ENCODE peak calls at places on chromosomes 5 and 9, in four cellular contexts. One of them, this sample, is unnamed.

GRCh38 chr9:111056554-111056953 is 18.3 kb upstream of the LPAR1 start:
- DNase-seq in HepG2: no peak
- DNase-seq in tibial nerve: no peak
- DNase-seq in K562: no peak
- DNase-seq in this sample: no peak

GRCh38 chr9:19922476-19923118 is 133.8 kb upstream of the SLC24A2 start:
- DNase-seq in K562: no peak
- DNase-seq in tibial nerve: no peak
- DNase-seq in HepG2: peak; percentile 21
- DNase-seq in this sample: no peak

GRCh38 chr5:62578540-62578939 is at the start of gene LRRC70:
- DNase-seq in K562: peak; percentile 22
- DNase-seq in tibial nerve: no peak
- DNase-seq in HepG2: peak; percentile 74
- DNase-seq in this sample: no peak

GRCh38 chr9:37466037-37466709 is 923 bp upstream of the ZBTB5 start:
- DNase-seq in tibial nerve: peak; percentile 17
- DNase-seq in HepG2: peak; percentile 25
- DNase-seq in K562: peak; percentile 71
- DNase-seq in this sample: peak; percentile 74

GRCh38 chr9:70924380-70924779 is 197.0 kb downstream of the TRPM3 start:
- DNase-seq in K562: no peak
- DNase-seq in HepG2: no peak
- DNase-seq in tibial nerve: no peak
- DNase-seq in this sample: no peak

GRCh38 chr5:172052454-172053236 is 46.2 kb upstream of the FBXW11 start:
- DNase-seq in tibial nerve: no peak
- DNase-seq in K562: no peak
- DNase-seq in HepG2: no peak
- DNase-seq in this sample: peak; percentile 39

GRCh38 chr5:137714494-137714893 is 21.4 kb downstream of the KLHL3 start:
- DNase-seq in tibial nerve: no peak
- DNase-seq in K562: no peak
- DNase-seq in HepG2: no peak
- DNase-seq in this sample: no peak

GRCh38 chr5:102971693-102972293 is 148.1 kb downstream of the GIN1 start:
- DNase-seq in HepG2: peak; percentile 1
- DNase-seq in tibial nerve: no peak
- DNase-seq in K562: no peak
- DNase-seq in this sample: no peak

GRCh38 chr5:85921590-85921989 is 696.2 kb upstream of the COX7C start:
- DNase-seq in K562: no peak
- DNase-seq in tibial nerve: no peak
- DNase-seq in HepG2: no peak
- DNase-seq in this sample: no peak

GRCh38 chr5:181039961-181040915 is at the start of gene BTNL9:
- DNase-seq in K562: no peak
- DNase-seq in tibial nerve: no peak
- DNase-seq in HepG2: no peak
- DNase-seq in this sample: no peak

GRCh38 chr9:85941966-85942912 is 1.3 kb downstream of the NAA35 start:
- DNase-seq in HepG2: no peak
- DNase-seq in tibial nerve: no peak
- DNase-seq in K562: no peak
- DNase-seq in this sample: no peak

GRCh38 chr9:69186841-69187611 is 12.9 kb downstream of the TJP2 start:
- DNase-seq in tibial nerve: no peak
- DNase-seq in K562: no peak
- DNase-seq in HepG2: no peak
- DNase-seq in this sample: no peak

GRCh38 chr5:125065736-125066135 is 319.3 kb upstream of the ZNF608 start:
- DNase-seq in K562: no peak
- DNase-seq in tibial nerve: no peak
- DNase-seq in HepG2: no peak
- DNase-seq in this sample: no peak

GRCh38 chr9:110842169-110842568 is 173.6 kb downstream of the MUSK start:
- DNase-seq in K562: no peak
- DNase-seq in HepG2: peak; percentile 6
- DNase-seq in tibial nerve: no peak
- DNase-seq in this sample: no peak

GRCh38 chr9:125854553-125855275 is 107.5 kb downstream of the PBX3 start:
- DNase-seq in HepG2: no peak
- DNase-seq in tibial nerve: no peak
- DNase-seq in K562: no peak
- DNase-seq in this sample: no peak

GRCh38 chr5:95285406-95285761 is 490 bp upstream of the MCTP1 start:
- DNase-seq in HepG2: no peak
- DNase-seq in K562: no peak
- DNase-seq in tibial nerve: no peak
- DNase-seq in this sample: no peak

GRCh38 chr9:92185681-92186080 is 70.5 kb upstream of the SPTLC1 start:
- DNase-seq in K562: no peak
- DNase-seq in HepG2: no peak
- DNase-seq in tibial nerve: no peak
- DNase-seq in this sample: no peak

GRCh38 chr9:73239868-73240267 is 88.2 kb downstream of the ANXA1 start:
- DNase-seq in K562: no peak
- DNase-seq in HepG2: no peak
- DNase-seq in tibial nerve: no peak
- DNase-seq in this sample: no peak

GRCh38 chr5:169063269-169063919 is 237.5 kb downstream of the SLIT3 start:
- DNase-seq in HepG2: no peak
- DNase-seq in K562: no peak
- DNase-seq in tibial nerve: no peak
- DNase-seq in this sample: no peak

GRCh38 chr5:36689225-36689624 is 82.8 kb downstream of the SLC1A3 start:
- DNase-seq in K562: no peak
- DNase-seq in tibial nerve: no peak
- DNase-seq in HepG2: no peak
- DNase-seq in this sample: no peak
- TF ChIP-seq POLR2A in K562: no peak
- TF ChIP-seq POLR2A in tibial nerve: no peak
- TF ChIP-seq POLR2A in HepG2: no peak
- TF ChIP-seq POLR2A in this sample: no peak

DNA sequence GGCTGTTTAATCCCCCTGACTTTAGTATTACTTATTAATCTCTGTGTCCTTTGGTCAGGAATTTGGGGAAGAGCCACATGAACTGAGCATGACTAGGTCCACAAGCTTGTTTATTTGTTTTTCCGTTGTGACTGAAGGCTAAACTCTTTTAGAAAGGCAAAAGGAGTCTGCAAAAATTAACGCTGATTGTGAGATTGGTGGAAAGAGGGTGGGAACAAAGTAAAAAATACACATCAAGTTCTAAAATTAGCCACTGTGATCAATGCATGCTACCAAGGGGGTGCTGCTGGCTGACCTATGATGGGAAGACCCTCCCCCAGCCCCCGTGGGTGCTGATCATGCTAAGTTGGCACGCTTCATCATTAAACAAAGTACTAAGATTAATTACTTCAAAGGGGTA is 356.8 kb downstream of the ADGRV1 start:
- DNase-seq in HepG2: peak; percentile 75
- DNase-seq in tibial nerve: no peak
- DNase-seq in K562: no peak
- DNase-seq in this sample: no peak
- TF ChIP-seq EP300 in HepG2: peak; percentile 48
- TF ChIP-seq EP300 in tibial nerve: no peak
- TF ChIP-seq EP300 in K562: no peak
- TF ChIP-seq EP300 in this sample: no peak

DNA sequence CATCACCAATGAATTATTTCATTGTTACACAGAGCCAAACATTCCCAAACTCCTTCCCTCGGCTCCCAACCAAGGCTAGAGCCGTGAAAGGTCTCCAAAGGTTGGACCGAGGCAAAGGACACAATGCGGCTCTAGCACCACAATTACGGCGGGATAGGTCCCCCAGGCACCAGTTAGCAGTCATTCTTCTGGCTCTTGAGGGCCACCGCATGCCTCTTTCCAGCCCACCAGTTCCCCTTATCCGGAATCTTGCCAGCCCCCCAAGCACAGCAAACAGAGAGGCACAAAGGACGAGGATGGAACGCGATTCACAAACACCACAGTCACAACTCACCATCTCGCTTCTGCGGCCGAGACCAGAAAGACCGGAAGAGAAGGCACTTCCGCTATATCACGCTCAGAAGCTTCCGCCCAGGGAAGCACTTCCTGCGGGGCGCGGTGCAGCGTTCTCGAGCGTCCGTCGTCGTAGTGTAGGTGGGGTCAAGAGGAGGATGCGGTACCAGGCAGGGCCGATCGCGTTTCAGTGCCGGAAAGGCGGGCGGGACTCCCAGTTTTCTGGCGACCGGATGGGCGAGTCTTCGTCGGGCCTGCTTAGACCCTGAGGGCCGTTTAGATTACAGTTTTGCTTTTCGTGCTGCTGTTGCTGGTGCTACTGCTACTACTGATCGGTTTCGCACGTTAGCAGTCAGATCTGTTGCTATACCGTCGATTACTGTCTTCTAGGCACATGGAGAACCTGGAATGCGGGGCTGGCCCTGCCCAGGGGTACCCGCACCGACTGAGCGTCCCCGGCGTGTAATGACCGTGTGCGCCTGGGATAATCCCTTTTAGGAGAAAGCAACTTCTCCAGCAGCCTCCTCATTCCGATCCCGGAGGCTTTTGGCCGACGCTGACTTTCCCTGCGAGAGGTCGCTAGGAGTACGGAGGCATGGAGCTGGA is at the start of gene RPL37:
- DNase-seq in HepG2: peak; percentile 94
- DNase-seq in tibial nerve: peak; percentile 88
- DNase-seq in K562: peak; percentile 93
- DNase-seq in this sample: peak; percentile 97
- TF ChIP-seq POLR2A in HepG2: peak; percentile 99
- TF ChIP-seq POLR2A in tibial nerve: peak; percentile 69
- TF ChIP-seq POLR2A in K562: peak; percentile 100
- TF ChIP-seq POLR2A in this sample: no peak

GRCh38 chr9:35510745-35511428 is 21.0 kb downstream of the RUSC2 start:
- DNase-seq in K562: no peak
- DNase-seq in HepG2: peak; percentile 88
- DNase-seq in tibial nerve: peak; percentile 75
- DNase-seq in this sample: peak; percentile 51
- TF ChIP-seq EP300 in K562: no peak
- TF ChIP-seq EP300 in HepG2: no peak
- TF ChIP-seq EP300 in tibial nerve: peak; percentile 85
- TF ChIP-seq EP300 in this sample: no peak